ENCODE peak calls at places on chromosome 17, in five cellular contexts. L is Ammon's horn, S is cardiac fibroblast, N is mesendoderm, A is GM10248. K is an unnamed sample.
A peak's percentile ranks its signal among the peaks of the same experiment; 100 is the strongest.

GRCh38 chr17:62048262-62048661 is 16.8 kb downstream of the MED13 start:
- DNase-seq in L (no peak), N (no peak), S (no peak), A (no peak), K (no peak)

GRCh38 chr17:82003411-82004381 is 19.0 kb downstream of the CENPX start:
- DNase-seq in S (peak; percentile 92), N (peak; percentile 87), L (no peak), A (no peak), K (peak; percentile 99)

GRCh38 chr17:4967539-4968165 is at the start of gene SPAG7:
- DNase-seq in A (peak; percentile 96), N (peak; percentile 97), L (peak; percentile 98), S (peak; percentile 99), K (peak; percentile 99)

GRCh38 chr17:31427684-31428083 is 36.2 kb downstream of the RAB11FIP4 start:
- DNase-seq in S (no peak), A (no peak), N (no peak), L (no peak), K (no peak)

GRCh38 chr17:61442878-61443474 is 9.2 kb upstream of the TBX4 start:
- DNase-seq in S (no peak), A (no peak), N (no peak), L (no peak), K (peak; percentile 51)

GRCh38 chr17:60091908-60092331 is 13.2 kb upstream of the HEATR6 start:
- DNase-seq in A (no peak), N (no peak), S (peak; percentile 35), L (no peak), K (no peak)

GRCh38 chr17:37839196-37839978 is 84.8 kb upstream of the TBC1D3K start:
- DNase-seq in L (no peak), A (no peak), N (no peak), S (no peak), K (no peak)

GRCh38 chr17:30961213-30962188 is 9.3 kb upstream of the RNF135 start:
- DNase-seq in S (no peak), A (peak; percentile 51), N (no peak), L (no peak), K (peak; percentile 43)

GRCh38 chr17:81329279-81329926 is 34.3 kb upstream of the SLC38A10 start:
- DNase-seq in S (peak; percentile 85), L (no peak), N (peak; percentile 94), A (peak; percentile 55), K (peak; percentile 100)

GRCh38 chr17:27778193-27778592 is 22.1 kb downstream of the NOS2 start:
- DNase-seq in L (no peak), A (no peak), N (no peak), S (peak; percentile 27), K (no peak)

GRCh38 chr17:77233635-77234334 is 93.0 kb downstream of the SEC14L1 start:
- DNase-seq in A (peak; percentile 67), S (peak; percentile 80), L (no peak), N (peak; percentile 69), K (peak; percentile 93)

GRCh38 chr17:21208352-21208751 is 5.6 kb downstream of the TMEM11 start:
- DNase-seq in L (no peak), S (no peak), A (no peak), N (no peak), K (no peak)

GRCh38 chr17:977163-977562 is 2.4 kb downstream of the NXN start:
- DNase-seq in L (no peak), S (no peak), N (no peak), A (no peak), K (peak; percentile 63)

GRCh38 chr17:82665226-82665625 is 17.0 kb upstream of the WDR45B start:
- DNase-seq in A (no peak), L (no peak), N (no peak), S (no peak), K (no peak)

GRCh38 chr17:39754161-39754957 is 16.6 kb downstream of the GRB7 start:
- DNase-seq in S (peak; percentile 92), L (peak; percentile 84), A (peak; percentile 96), N (peak; percentile 76), K (peak; percentile 94)

GRCh38 chr17:6914711-6915110 is 81.1 kb upstream of the ALOX12 start:
- DNase-seq in A (no peak), L (no peak), N (no peak), S (no peak), K (peak; percentile 28)

GRCh38 chr17:46044286-46044928 is 45.4 kb downstream of the STH start:
- DNase-seq in S (peak; percentile 96), N (peak; percentile 94), L (peak; percentile 92), A (no peak), K (peak; percentile 88)

GRCh38 chr17:6086603-6087400 is 16.6 kb downstream of the WSCD1 start:
- DNase-seq in L (no peak), S (no peak), A (no peak), N (no peak), K (no peak)

GRCh38 chr17:8289103-8289397 is 580 bp downstream of the RANGRF start:
- DNase-seq in N (no peak), S (no peak), L (no peak), A (no peak), K (no peak)

GRCh38 chr17:63961355-63962207 is 11.1 kb downstream of the SCN4A start:
- DNase-seq in S (peak; percentile 80), N (peak; percentile 98), L (no peak), A (peak; percentile 74), K (peak; percentile 99)

GRCh38 chr17:59154721-59155438 is at the start of gene SKA2:
- DNase-seq in L (no peak), N (peak; percentile 100), S (no peak), A (no peak), K (no peak)

GRCh38 chr17:31491794-31492171 is 100.3 kb downstream of the RAB11FIP4 start:
- DNase-seq in A (no peak), N (no peak), S (no peak), L (no peak), K (no peak)

GRCh38 chr17:78252111-78252634 is 20.7 kb downstream of the TMEM235 start:
- DNase-seq in L (no peak), S (no peak), N (no peak), A (peak; percentile 59), K (no peak)

GRCh38 chr17:72580321-72581127 is 459.7 kb downstream of the SOX9 start:
- DNase-seq in L (no peak), S (no peak), N (no peak), A (no peak), K (peak; percentile 78)

GRCh38 chr17:36461330-36462110 is 25.0 kb upstream of the ZNHIT3 start:
- DNase-seq in S (no peak), L (no peak), A (no peak), N (no peak), K (no peak)

GRCh38 chr17:49191407-49191916 is 18.9 kb downstream of the GNGT2 start:
- DNase-seq in L (no peak), S (peak; percentile 61), A (no peak), N (no peak), K (no peak)

GRCh38 chr17:17844500-17844899 is 7.7 kb upstream of the SREBF1 start:
- DNase-seq in A (no peak), L (peak; percentile 74), N (no peak), S (no peak), K (no peak)

GRCh38 chr17:74192950-74193781 is 10.3 kb upstream of the RPL38 start:
- DNase-seq in N (no peak), S (no peak), A (no peak), L (peak; percentile 83), K (no peak)

GRCh38 chr17:50559674-50560184 is 786 bp upstream of the CACNA1G start:
- DNase-seq in L (no peak), S (peak; percentile 66), A (peak; percentile 67), N (peak; percentile 97), K (peak; percentile 93)

GRCh38 chr17:13626703-13627102 is 25.0 kb upstream of the HS3ST3A1 start:
- DNase-seq in S (peak; percentile 19), N (no peak), L (no peak), A (no peak), K (no peak)

GRCh38 chr17:1473841-1474240 is 17.8 kb upstream of the CRK start:
- DNase-seq in N (no peak), L (peak; percentile 71), S (no peak), A (peak; percentile 47), K (no peak)

GRCh38 chr17:70437656-70438055 is 268.3 kb downstream of the KCNJ2 start:
- DNase-seq in N (no peak), S (no peak), L (no peak), A (no peak), K (no peak)

GRCh38 chr17:3659541-3660111 is 8.8 kb downstream of the TAX1BP3 start:
- DNase-seq in A (no peak), L (peak; percentile 57), N (no peak), S (peak; percentile 95), K (peak; percentile 86)

GRCh38 chr17:33204156-33204555 is 88.9 kb downstream of the ASIC2 start:
- DNase-seq in S (no peak), A (no peak), N (no peak), L (no peak), K (no peak)

K was measured in islet precursor cell.